ENCODE peak calls at places on chromosomes 12 and 14, in five cellular contexts. One of them, this sample, is unnamed.

GRCh38 chr14:61025239-61026223 is 44.5 kb downstream of the SLC38A6 start:
- DNase-seq in gastrocnemius medialis: peak
- DNase-seq in MM.1S: peak
- DNase-seq in CD8-positive, alpha-beta T cell: no peak
- DNase-seq in NCI-H2081: peak
- DNase-seq in this sample: peak

GRCh38 chr12:120979862-120980696 is 1.7 kb downstream of the HNF1A start:
- DNase-seq in NCI-H2081: no peak
- DNase-seq in CD8-positive, alpha-beta T cell: no peak
- DNase-seq in MM.1S: no peak
- DNase-seq in gastrocnemius medialis: no peak
- DNase-seq in this sample: no peak

GRCh38 chr14:78484002-78484401 is 313.8 kb downstream of the NRXN3 start:
- DNase-seq in NCI-H2081: peak
- DNase-seq in CD8-positive, alpha-beta T cell: no peak
- DNase-seq in gastrocnemius medialis: no peak
- DNase-seq in MM.1S: no peak
- DNase-seq in this sample: no peak

GRCh38 chr12:1836854-1837411 is 16.6 kb downstream of the LRTM2 start:
- DNase-seq in MM.1S: no peak
- DNase-seq in NCI-H2081: no peak
- DNase-seq in CD8-positive, alpha-beta T cell: no peak
- DNase-seq in gastrocnemius medialis: no peak
- DNase-seq in this sample: no peak

GRCh38 chr14:99479160-99479902 is 1.3 kb downstream of the SETD3 start:
- DNase-seq in CD8-positive, alpha-beta T cell: no peak
- DNase-seq in gastrocnemius medialis: no peak
- DNase-seq in NCI-H2081: no peak
- DNase-seq in MM.1S: no peak
- DNase-seq in this sample: no peak

GRCh38 chr12:101050631-101051030 is 159.4 kb downstream of the SLC5A8 start:
- DNase-seq in gastrocnemius medialis: no peak
- DNase-seq in NCI-H2081: no peak
- DNase-seq in MM.1S: no peak
- DNase-seq in CD8-positive, alpha-beta T cell: no peak
- DNase-seq in this sample: no peak

GRCh38 chr12:49244161-49244560 is 20.7 kb upstream of the TUBA1C start:
- DNase-seq in NCI-H2081: no peak
- DNase-seq in CD8-positive, alpha-beta T cell: no peak
- DNase-seq in gastrocnemius medialis: no peak
- DNase-seq in MM.1S: no peak
- DNase-seq in this sample: no peak

GRCh38 chr12:60210756-60211155 is 614.9 kb downstream of the SLC16A7 start:
- DNase-seq in CD8-positive, alpha-beta T cell: no peak
- DNase-seq in NCI-H2081: no peak
- DNase-seq in gastrocnemius medialis: no peak
- DNase-seq in MM.1S: peak
- DNase-seq in this sample: no peak

GRCh38 chr12:26874501-26875296 is 41.7 kb upstream of the ITPR2 start:
- DNase-seq in CD8-positive, alpha-beta T cell: no peak
- DNase-seq in NCI-H2081: no peak
- DNase-seq in gastrocnemius medialis: no peak
- DNase-seq in MM.1S: peak
- DNase-seq in this sample: no peak